ENCODE peak calls at places on chromosomes 2 and 18, in seven cellular contexts. Y is HCT116, M is HepG2, S is K562, E is SK-N-SH, J is GM12878, Q is H1. F is an unnamed sample.
A peak's percentile ranks its signal among the peaks of the same experiment; 100 is the strongest.

GRCh38 chr2:75465317-75465998 is 95.3 kb downstream of the EVA1A start:
- DNase-seq in Y (no peak), M (peak; percentile 61), S (no peak), E (peak; percentile 15), J (no peak), Q (no peak), F (peak; percentile 12)

GRCh38 chr2:186771850-186772463 is 77.0 kb downstream of the ZSWIM2 start:
- DNase-seq in Y (no peak), M (no peak), S (no peak), E (no peak), J (no peak), Q (no peak), F (peak; percentile 91)

GRCh38 chr18:5890606-5891360 is 4.5 kb downstream of the TMEM200C start:
- DNase-seq in Y (no peak), M (peak; percentile 11), S (no peak), E (peak; percentile 90), J (no peak), Q (no peak), F (no peak)

GRCh38 chr18:75137346-75137877 is 71.5 kb downstream of the PTGR3 start:
- DNase-seq in Y (no peak), M (no peak), S (no peak), E (no peak), J (no peak), Q (no peak), F (no peak)

GRCh38 chr2:152098798-152099654 is at the start of gene CACNB4:
- DNase-seq in Y (no peak), M (no peak), S (no peak), E (peak; percentile 83), J (no peak), Q (peak; percentile 27), F (peak; percentile 64)

GRCh38 chr2:15561574-15562344 is 625 bp upstream of the NBAS start:
- DNase-seq in Y (no peak), M (peak; percentile 14), S (peak; percentile 84), E (peak; percentile 26), J (no peak), Q (no peak), F (no peak)

GRCh38 chr2:31863867-31864266 is 146.9 kb downstream of the MEMO1 start:
- DNase-seq in Y (no peak), M (no peak), S (no peak), E (no peak), J (no peak), Q (no peak), F (no peak)

GRCh38 chr2:40097691-40098376 is 318.8 kb upstream of the THUMPD2 start:
- DNase-seq in Y (no peak), M (no peak), S (no peak), E (no peak), J (no peak), Q (no peak), F (no peak)

GRCh38 chr2:204491528-204491927 is 53.7 kb upstream of the PARD3B start:
- DNase-seq in Y (no peak), M (no peak), S (no peak), E (no peak), J (no peak), Q (no peak), F (no peak)

GRCh38 chr2:101805146-101806088 is 107.9 kb downstream of the MAP4K4 start:
- DNase-seq in Y (no peak), M (no peak), S (peak; percentile 38), E (peak; percentile 52), J (no peak), Q (no peak), F (no peak)

GRCh38 chr2:146989726-146990125 is 855.1 kb upstream of the ACVR2A start:
- DNase-seq in Y (no peak), M (no peak), S (no peak), E (no peak), J (no peak), Q (no peak), F (no peak)
- TF ChIP-seq JUND in Y (no peak), M (no peak), S (no peak), E (no peak), J (no peak), Q (no peak), F (no peak)

GRCh38 chr2:231883468-231883881 is 42.7 kb downstream of the NPPC start:
- DNase-seq in Y (no peak), M (no peak), S (no peak), E (no peak), J (no peak), Q (no peak), F (no peak)
- TF ChIP-seq JUND in Y (no peak), M (no peak), S (no peak), E (no peak), J (no peak), Q (no peak), F (no peak)

GRCh38 chr2:210655229-210655628 is 98.8 kb downstream of the CPS1 start:
- DNase-seq in Y (no peak), M (no peak), S (no peak), E (no peak), J (no peak), Q (no peak), F (no peak)

DNA sequence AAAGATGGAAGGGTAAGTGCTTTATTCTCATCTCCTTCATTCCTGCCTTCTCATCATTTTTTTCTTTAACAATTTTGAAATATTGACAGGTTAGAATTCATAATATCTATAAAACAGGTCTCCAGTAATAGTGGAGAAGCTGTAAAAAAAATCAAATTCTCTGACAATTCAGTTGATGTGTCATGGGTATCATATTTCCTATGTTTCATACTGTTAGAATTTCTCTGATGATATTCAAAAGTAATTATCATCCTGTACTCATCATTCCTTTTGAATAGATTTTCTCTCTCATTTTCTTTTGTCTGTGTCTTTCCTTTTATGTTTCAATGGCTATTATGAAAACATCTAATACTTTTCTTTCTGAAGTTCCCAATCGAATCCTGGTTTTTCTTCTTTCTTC is 97.7 kb downstream of the CPS1 start:
- DNase-seq in Y (no peak), M (no peak), S (no peak), E (no peak), J (no peak), Q (no peak), F (no peak)
- TF ChIP-seq JUND in Y (no peak), M (no peak), S (no peak), E (peak; percentile 11), J (no peak), Q (no peak), F (no peak)

DNA sequence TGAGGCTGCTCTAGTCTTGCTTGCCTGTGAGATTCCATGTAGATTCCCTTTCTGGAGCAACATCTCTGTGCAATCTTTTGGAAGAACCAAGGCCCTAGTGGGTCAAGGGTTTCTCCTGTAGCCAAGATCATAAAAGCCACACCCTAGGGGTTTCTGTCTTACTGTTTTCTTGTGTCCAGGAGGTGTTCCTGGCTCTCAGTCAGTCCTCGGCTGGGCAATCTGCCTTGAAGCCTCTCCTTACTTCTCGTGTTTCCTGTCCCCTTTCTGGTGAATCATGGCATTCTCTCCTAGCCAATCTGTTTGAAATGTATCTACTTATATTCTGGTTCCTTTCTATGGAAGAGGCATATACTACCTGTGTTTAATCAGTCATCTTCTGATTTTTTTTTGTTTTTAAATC is 484.8 kb upstream of the UBE2E3 start:
- DNase-seq in Y (no peak), M (no peak), S (no peak), E (no peak), J (no peak), Q (no peak), F (no peak)
- TF ChIP-seq JUND in Y (no peak), M (no peak), S (no peak), E (no peak), J (no peak), Q (no peak), F (no peak)

DNA sequence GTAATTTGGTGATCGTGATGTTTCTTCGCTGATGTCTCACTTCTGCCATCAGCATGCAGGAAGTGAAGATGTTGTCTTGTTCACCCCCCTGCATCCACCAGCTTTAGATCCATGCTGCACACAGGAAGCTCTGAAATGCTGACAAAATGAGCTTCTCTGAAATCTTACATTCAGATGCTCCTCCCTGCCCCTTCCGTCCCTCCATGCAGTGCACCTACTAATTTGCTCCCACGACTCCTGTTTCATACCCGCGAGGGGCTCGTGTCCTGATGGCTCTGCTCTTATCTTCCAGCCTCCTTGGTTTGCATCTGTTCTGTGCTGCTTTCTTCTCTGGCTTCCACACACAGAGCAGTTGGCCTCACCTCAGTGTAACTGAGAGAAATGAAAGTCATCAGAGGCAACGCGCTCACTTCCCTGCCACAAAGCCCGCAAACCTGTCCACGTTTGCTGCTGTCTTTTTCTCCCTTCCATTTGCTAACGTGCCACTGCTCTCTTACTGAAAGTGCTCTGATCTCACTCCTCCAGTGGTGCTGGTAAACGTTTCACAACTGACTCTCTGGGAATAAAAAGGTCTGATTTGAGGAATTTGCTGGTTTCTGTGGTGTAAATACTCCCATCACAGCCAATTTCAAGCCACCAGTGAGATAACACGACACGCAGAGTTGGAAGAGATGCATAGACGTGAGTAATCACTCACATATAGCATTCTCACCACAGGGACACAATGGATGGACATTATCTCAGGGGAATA is 41.0 kb upstream of the MGAT4A start:
- DNase-seq in Y (no peak), M (no peak), S (no peak), E (no peak), J (no peak), Q (no peak), F (no peak)
- TF ChIP-seq JUND in Y (no peak), M (no peak), S (no peak), E (no peak), J (no peak), Q (no peak), F (no peak)

GRCh38 chr2:21981127-21981526 is 857.4 kb downstream of the TDRD15 start:
- DNase-seq in Y (no peak), M (no peak), S (no peak), E (no peak), J (no peak), Q (no peak), F (no peak)
- TF ChIP-seq JUND in Y (no peak), M (no peak), S (no peak), E (no peak), J (no peak), Q (no peak), F (no peak)